ENCODE peak calls at places on chromosomes 4 and X, in seven cellular contexts. O is AG09319; F is CD4-positive, CD25-positive, alpha-beta regulatory T cell; W is M059J; K is T-helper 2 cell; Y is A673; Z is islet precursor cell. A is an unnamed sample.

GRCh38 chrX:44228621-44229020 is 114.9 kb downstream of the EFHC2 start:
- DNase-seq in O (no peak), F (no peak), W (no peak), K (no peak), Y (no peak), Z (no peak), A (no peak)

GRCh38 chrX:87583679-87584078 is 66.1 kb downstream of the KLHL4 start:
- DNase-seq in O (no peak), F (peak; percentile 8), W (no peak), K (no peak), Y (peak; percentile 9), Z (peak; percentile 66), A (no peak)

GRCh38 chr4:108425988-108426387 is 194.4 kb upstream of the RPL34 start:
- DNase-seq in O (no peak), F (peak; percentile 13), W (peak; percentile 80), K (no peak), Y (no peak), Z (peak; percentile 34), A (no peak)

GRCh38 chr4:161762796-161763195 is 401.0 kb downstream of the FSTL5 start:
- DNase-seq in O (no peak), F (no peak), W (peak; percentile 54), K (no peak), Y (no peak), Z (no peak), A (no peak)

GRCh38 chr4:43243433-43244116 is 351.1 kb downstream of the GRXCR1 start:
- DNase-seq in O (no peak), F (no peak), W (no peak), K (no peak), Y (no peak), Z (no peak), A (no peak)

GRCh38 chrX:153688900-153689590 is 1.3 kb downstream of the SLC6A8 start:
- DNase-seq in O (peak; percentile 10), F (no peak), W (peak; percentile 45), K (no peak), Y (no peak), Z (no peak), A (no peak)

GRCh38 chrX:119155416-119156035 is 27.9 kb upstream of the KIAA1210 start:
- DNase-seq in O (no peak), F (no peak), W (peak; percentile 74), K (no peak), Y (peak; percentile 15), Z (no peak), A (no peak)

GRCh38 chr4:1136028-1136427 is 22.7 kb upstream of the RNF212 start:
- DNase-seq in O (no peak), F (peak; percentile 64), W (no peak), K (no peak), Y (no peak), Z (peak; percentile 61), A (no peak)

GRCh38 chr4:187799735-187800134 is 195.8 kb upstream of the ZFP42 start:
- DNase-seq in O (no peak), F (no peak), W (no peak), K (no peak), Y (no peak), Z (no peak), A (no peak)

GRCh38 chr4:165476214-165477098 is 97.6 kb downstream of the CPE start:
- DNase-seq in O (no peak), F (no peak), W (peak; percentile 90), K (no peak), Y (no peak), Z (peak; percentile 62), A (no peak)

GRCh38 chr4:107035711-107036601 is at the start of gene DKK2:
- DNase-seq in O (no peak), F (no peak), W (peak; percentile 32), K (no peak), Y (peak; percentile 86), Z (peak; percentile 59), A (no peak)

GRCh38 chr4:24743931-24744330 is 51.4 kb upstream of the SOD3 start:
- DNase-seq in O (no peak), F (no peak), W (no peak), K (no peak), Y (no peak), Z (peak; percentile 77), A (no peak)

GRCh38 chrX:13028871-13029336 is 15.5 kb downstream of the FAM9C start:
- DNase-seq in O (no peak), F (no peak), W (peak; percentile 74), K (no peak), Y (no peak), Z (peak; percentile 94), A (no peak)

GRCh38 chr4:6114181-6114580 is 86.2 kb downstream of the JAKMIP1 start:
- DNase-seq in O (no peak), F (no peak), W (no peak), K (no peak), Y (no peak), Z (peak; percentile 44), A (no peak)

GRCh38 chr4:60944070-60944469 is 256.1 kb upstream of the ADGRL3 start:
- DNase-seq in O (no peak), F (no peak), W (no peak), K (no peak), Y (no peak), Z (no peak), A (no peak)

GRCh38 chr4:163701915-163702314 is 207.4 kb downstream of the TMA16 start:
- DNase-seq in O (no peak), F (no peak), W (no peak), K (no peak), Y (peak; percentile 93), Z (no peak), A (no peak)